ENCODE peak calls at places on chromosomes 5 and 9, in ten cellular contexts. One of them, this sample, is unnamed.
A peak's percentile ranks its signal among the peaks of the same experiment; 100 is the strongest.

GRCh38 chr9:131500939-131501541 is 1.7 kb upstream of the POMT1 start:
- DNase-seq in lower lobe of right lung: no peak
- DNase-seq in mesendoderm: peak; percentile 29
- DNase-seq in psoas muscle: no peak
- DNase-seq in heart left ventricle: no peak
- DNase-seq in fibroblast of lung: peak; percentile 47
- DNase-seq in upper lobe of right lung: no peak
- DNase-seq in effector memory CD4-positive, alpha-beta T cell: peak; percentile 38
- DNase-seq in right atrium auricular region: no peak
- DNase-seq in BJ: peak; percentile 26
- DNase-seq in this sample: no peak

GRCh38 chr5:95471922-95472321 is 80.8 kb downstream of the FAM81B start:
- DNase-seq in effector memory CD4-positive, alpha-beta T cell: no peak
- DNase-seq in upper lobe of right lung: no peak
- DNase-seq in psoas muscle: no peak
- DNase-seq in heart left ventricle: no peak
- DNase-seq in fibroblast of lung: peak; percentile 3
- DNase-seq in BJ: peak; percentile 5
- DNase-seq in lower lobe of right lung: no peak
- DNase-seq in right atrium auricular region: no peak
- DNase-seq in mesendoderm: peak; percentile 59
- DNase-seq in this sample: no peak

GRCh38 chr9:9920425-9920824 is 692.4 kb downstream of the PTPRD start:
- DNase-seq in right atrium auricular region: no peak
- DNase-seq in effector memory CD4-positive, alpha-beta T cell: no peak
- DNase-seq in heart left ventricle: no peak
- DNase-seq in lower lobe of right lung: no peak
- DNase-seq in BJ: no peak
- DNase-seq in psoas muscle: no peak
- DNase-seq in fibroblast of lung: no peak
- DNase-seq in mesendoderm: peak; percentile 42
- DNase-seq in upper lobe of right lung: no peak
- DNase-seq in this sample: no peak

GRCh38 chr5:112390327-112390726 is 28.8 kb downstream of the EPB41L4A start:
- DNase-seq in effector memory CD4-positive, alpha-beta T cell: no peak
- DNase-seq in heart left ventricle: no peak
- DNase-seq in psoas muscle: no peak
- DNase-seq in lower lobe of right lung: peak; percentile 56
- DNase-seq in right atrium auricular region: no peak
- DNase-seq in upper lobe of right lung: peak; percentile 65
- DNase-seq in BJ: no peak
- DNase-seq in mesendoderm: no peak
- DNase-seq in fibroblast of lung: no peak
- DNase-seq in this sample: no peak

GRCh38 chr5:146427619-146427997 is 19.5 kb upstream of the TCERG1 start:
- DNase-seq in BJ: no peak
- DNase-seq in lower lobe of right lung: no peak
- DNase-seq in effector memory CD4-positive, alpha-beta T cell: no peak
- DNase-seq in right atrium auricular region: no peak
- DNase-seq in mesendoderm: no peak
- DNase-seq in heart left ventricle: no peak
- DNase-seq in upper lobe of right lung: no peak
- DNase-seq in psoas muscle: no peak
- DNase-seq in fibroblast of lung: no peak
- DNase-seq in this sample: no peak

GRCh38 chr5:167573274-167574127 is 717.9 kb upstream of the WWC1 start:
- DNase-seq in psoas muscle: no peak
- DNase-seq in fibroblast of lung: peak; percentile 70
- DNase-seq in BJ: no peak
- DNase-seq in effector memory CD4-positive, alpha-beta T cell: no peak
- DNase-seq in lower lobe of right lung: no peak
- DNase-seq in mesendoderm: peak; percentile 95
- DNase-seq in heart left ventricle: no peak
- DNase-seq in right atrium auricular region: no peak
- DNase-seq in upper lobe of right lung: no peak
- DNase-seq in this sample: peak; percentile 60

GRCh38 chr5:133365326-133365725 is 247.0 kb downstream of the FSTL4 start:
- DNase-seq in upper lobe of right lung: no peak
- DNase-seq in right atrium auricular region: no peak
- DNase-seq in psoas muscle: no peak
- DNase-seq in effector memory CD4-positive, alpha-beta T cell: no peak
- DNase-seq in lower lobe of right lung: no peak
- DNase-seq in fibroblast of lung: no peak
- DNase-seq in heart left ventricle: no peak
- DNase-seq in BJ: no peak
- DNase-seq in mesendoderm: peak; percentile 57
- DNase-seq in this sample: peak; percentile 32

GRCh38 chr5:5828619-5829018 is 406.1 kb downstream of the ICE1 start:
- DNase-seq in effector memory CD4-positive, alpha-beta T cell: no peak
- DNase-seq in lower lobe of right lung: no peak
- DNase-seq in psoas muscle: no peak
- DNase-seq in mesendoderm: no peak
- DNase-seq in right atrium auricular region: no peak
- DNase-seq in fibroblast of lung: no peak
- DNase-seq in BJ: no peak
- DNase-seq in heart left ventricle: no peak
- DNase-seq in upper lobe of right lung: no peak
- DNase-seq in this sample: no peak

GRCh38 chr9:136095028-136095494 is at the start of gene NACC2:
- DNase-seq in psoas muscle: peak; percentile 89
- DNase-seq in fibroblast of lung: peak; percentile 55
- DNase-seq in lower lobe of right lung: peak; percentile 81
- DNase-seq in upper lobe of right lung: peak; percentile 90
- DNase-seq in mesendoderm: peak; percentile 31
- DNase-seq in right atrium auricular region: no peak
- DNase-seq in heart left ventricle: peak; percentile 77
- DNase-seq in BJ: no peak
- DNase-seq in effector memory CD4-positive, alpha-beta T cell: no peak
- DNase-seq in this sample: peak; percentile 65

GRCh38 chr9:92100237-92100911 is 14.8 kb downstream of the SPTLC1 start:
- DNase-seq in right atrium auricular region: no peak
- DNase-seq in heart left ventricle: no peak
- DNase-seq in BJ: peak; percentile 36
- DNase-seq in psoas muscle: no peak
- DNase-seq in fibroblast of lung: peak; percentile 74
- DNase-seq in mesendoderm: peak; percentile 88
- DNase-seq in upper lobe of right lung: no peak
- DNase-seq in effector memory CD4-positive, alpha-beta T cell: no peak
- DNase-seq in lower lobe of right lung: no peak
- DNase-seq in this sample: no peak

GRCh38 chr9:99401826-99402225 is 179.7 kb downstream of the SEC61B start:
- DNase-seq in fibroblast of lung: peak; percentile 40
- DNase-seq in psoas muscle: no peak
- DNase-seq in right atrium auricular region: no peak
- DNase-seq in mesendoderm: no peak
- DNase-seq in upper lobe of right lung: no peak
- DNase-seq in effector memory CD4-positive, alpha-beta T cell: no peak
- DNase-seq in lower lobe of right lung: no peak
- DNase-seq in BJ: no peak
- DNase-seq in heart left ventricle: no peak
- DNase-seq in this sample: no peak

GRCh38 chr5:121503111-121503840 is 348.4 kb upstream of the FTMT start:
- DNase-seq in effector memory CD4-positive, alpha-beta T cell: no peak
- DNase-seq in upper lobe of right lung: no peak
- DNase-seq in BJ: no peak
- DNase-seq in heart left ventricle: peak; percentile 30
- DNase-seq in right atrium auricular region: peak; percentile 60
- DNase-seq in mesendoderm: peak; percentile 87
- DNase-seq in psoas muscle: no peak
- DNase-seq in lower lobe of right lung: peak; percentile 46
- DNase-seq in fibroblast of lung: peak; percentile 3
- DNase-seq in this sample: peak; percentile 2

GRCh38 chr5:74767579-74767913 is 497 bp downstream of the NSA2 start:
- DNase-seq in BJ: no peak
- DNase-seq in upper lobe of right lung: no peak
- DNase-seq in lower lobe of right lung: no peak
- DNase-seq in fibroblast of lung: peak; percentile 59
- DNase-seq in psoas muscle: no peak
- DNase-seq in heart left ventricle: no peak
- DNase-seq in right atrium auricular region: no peak
- DNase-seq in mesendoderm: peak; percentile 53
- DNase-seq in effector memory CD4-positive, alpha-beta T cell: no peak
- DNase-seq in this sample: peak; percentile 53

GRCh38 chr5:74766348-74766886 is 500 bp downstream of the GFM2 start:
- DNase-seq in right atrium auricular region: no peak
- DNase-seq in effector memory CD4-positive, alpha-beta T cell: no peak
- DNase-seq in psoas muscle: no peak
- DNase-seq in lower lobe of right lung: no peak
- DNase-seq in BJ: no peak
- DNase-seq in fibroblast of lung: peak; percentile 73
- DNase-seq in mesendoderm: peak; percentile 71
- DNase-seq in upper lobe of right lung: no peak
- DNase-seq in heart left ventricle: no peak
- DNase-seq in this sample: peak; percentile 77

GRCh38 chr5:74766887-74767578 is at the start of the genes GFM2 and NSA2:
- DNase-seq in mesendoderm: peak; percentile 98
- DNase-seq in upper lobe of right lung: peak; percentile 95
- DNase-seq in lower lobe of right lung: peak; percentile 95
- DNase-seq in heart left ventricle: peak; percentile 91
- DNase-seq in fibroblast of lung: peak; percentile 95
- DNase-seq in effector memory CD4-positive, alpha-beta T cell: peak; percentile 82
- DNase-seq in psoas muscle: peak; percentile 95
- DNase-seq in BJ: peak; percentile 69
- DNase-seq in right atrium auricular region: peak; percentile 92
- DNase-seq in this sample: peak; percentile 95

GRCh38 chr5:74765201-74765600 is 1.7 kb downstream of the GFM2 start:
- DNase-seq in lower lobe of right lung: no peak
- DNase-seq in BJ: no peak
- DNase-seq in right atrium auricular region: no peak
- DNase-seq in upper lobe of right lung: no peak
- DNase-seq in fibroblast of lung: no peak
- DNase-seq in heart left ventricle: no peak
- DNase-seq in mesendoderm: peak; percentile 96
- DNase-seq in effector memory CD4-positive, alpha-beta T cell: no peak
- DNase-seq in psoas muscle: no peak
- DNase-seq in this sample: peak; percentile 22

GRCh38 chr5:74765929-74766328 is 988 bp downstream of the GFM2 start:
- DNase-seq in effector memory CD4-positive, alpha-beta T cell: no peak
- DNase-seq in lower lobe of right lung: no peak
- DNase-seq in fibroblast of lung: no peak
- DNase-seq in heart left ventricle: no peak
- DNase-seq in upper lobe of right lung: no peak
- DNase-seq in psoas muscle: no peak
- DNase-seq in BJ: no peak
- DNase-seq in mesendoderm: no peak
- DNase-seq in right atrium auricular region: no peak
- DNase-seq in this sample: no peak
- H3K27me3 ChIP-seq in effector memory CD4-positive, alpha-beta T cell: no peaks in the 10 kb centered on the region
- H3K27me3 ChIP-seq in lower lobe of right lung: no peaks in the 10 kb centered on the region
- H3K27me3 ChIP-seq in fibroblast of lung: no peaks in the 10 kb centered on the region
- H3K27me3 ChIP-seq in heart left ventricle: no peaks in the 10 kb centered on the region
- H3K27me3 ChIP-seq in upper lobe of right lung: no peaks in the 10 kb centered on the region
- H3K27me3 ChIP-seq in psoas muscle: no peaks in the 10 kb centered on the region
- H3K27me3 ChIP-seq in BJ: no peaks in the 10 kb centered on the region
- H3K27me3 ChIP-seq in mesendoderm: no peaks in the 10 kb centered on the region
- H3K27me3 ChIP-seq in right atrium auricular region: no peaks in the 10 kb centered on the region
- H3K27me3 ChIP-seq in this sample: no peaks in the 10 kb centered on the region

GRCh38 chr5:135535420-135535819 is 344 bp downstream of the NEUROG1 start:
- DNase-seq in BJ: no peak
- DNase-seq in right atrium auricular region: no peak
- DNase-seq in heart left ventricle: no peak
- DNase-seq in lower lobe of right lung: no peak
- DNase-seq in upper lobe of right lung: no peak
- DNase-seq in mesendoderm: no peak
- DNase-seq in effector memory CD4-positive, alpha-beta T cell: no peak
- DNase-seq in psoas muscle: no peak
- DNase-seq in fibroblast of lung: no peak
- DNase-seq in this sample: no peak
- H3K27me3 ChIP-seq in BJ: peaks cover 50% of the 10 kb centered on the region
- H3K27me3 ChIP-seq in right atrium auricular region: peaks cover 28% of the 10 kb centered on the region
- H3K27me3 ChIP-seq in heart left ventricle: peaks cover 57% of the 10 kb centered on the region
- H3K27me3 ChIP-seq in lower lobe of right lung: peaks cover 98% of the 10 kb centered on the region
- H3K27me3 ChIP-seq in upper lobe of right lung: peaks cover 97% of the 10 kb centered on the region
- H3K27me3 ChIP-seq in mesendoderm: peaks cover 80% of the 10 kb centered on the region
- H3K27me3 ChIP-seq in effector memory CD4-positive, alpha-beta T cell: peaks cover 21% of the 10 kb centered on the region
- H3K27me3 ChIP-seq in psoas muscle: peaks cover 87% of the 10 kb centered on the region
- H3K27me3 ChIP-seq in fibroblast of lung: peaks cover 43% of the 10 kb centered on the region
- H3K27me3 ChIP-seq in this sample: peaks cover 100% of the 10 kb centered on the region

GRCh38 chr9:124135813-124136365 is 121.9 kb upstream of the NEK6 start:
- DNase-seq in fibroblast of lung: no peak
- DNase-seq in heart left ventricle: no peak
- DNase-seq in right atrium auricular region: no peak
- DNase-seq in effector memory CD4-positive, alpha-beta T cell: no peak
- DNase-seq in mesendoderm: no peak
- DNase-seq in psoas muscle: no peak
- DNase-seq in lower lobe of right lung: no peak
- DNase-seq in BJ: no peak
- DNase-seq in upper lobe of right lung: no peak
- DNase-seq in this sample: no peak
- H3K27me3 ChIP-seq in fibroblast of lung: no peaks in the 10 kb centered on the region
- H3K27me3 ChIP-seq in heart left ventricle: no peaks in the 10 kb centered on the region
- H3K27me3 ChIP-seq in right atrium auricular region: no peaks in the 10 kb centered on the region
- H3K27me3 ChIP-seq in effector memory CD4-positive, alpha-beta T cell: no peaks in the 10 kb centered on the region
- H3K27me3 ChIP-seq in mesendoderm: no peaks in the 10 kb centered on the region
- H3K27me3 ChIP-seq in psoas muscle: no peaks in the 10 kb centered on the region
- H3K27me3 ChIP-seq in lower lobe of right lung: no peaks in the 10 kb centered on the region
- H3K27me3 ChIP-seq in BJ: no peaks in the 10 kb centered on the region
- H3K27me3 ChIP-seq in upper lobe of right lung: no peaks in the 10 kb centered on the region
- H3K27me3 ChIP-seq in this sample: no peaks in the 10 kb centered on the region

DNA sequence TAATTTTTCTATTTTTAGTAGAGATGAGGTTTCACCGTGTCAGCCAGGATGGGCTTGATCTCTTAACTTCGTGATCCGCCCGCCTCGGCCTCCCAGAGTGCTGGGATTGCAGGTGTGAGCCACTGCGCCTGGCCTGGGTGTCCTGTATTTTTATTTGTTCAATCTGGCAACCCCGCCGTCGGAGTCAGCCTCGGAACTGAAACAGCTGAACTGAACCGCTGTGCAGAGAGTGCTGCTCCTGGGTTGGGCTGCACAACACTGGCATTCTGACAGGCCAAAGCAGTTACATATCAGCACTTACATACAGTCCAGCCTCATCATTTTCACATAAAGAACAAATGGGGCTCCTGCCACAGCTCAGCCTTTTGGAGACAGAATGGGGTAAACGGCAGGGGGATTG is 185.6 kb downstream of the C9orf50 start:
- DNase-seq in fibroblast of lung: no peak
- DNase-seq in mesendoderm: no peak
- DNase-seq in BJ: no peak
- DNase-seq in heart left ventricle: no peak
- DNase-seq in upper lobe of right lung: no peak
- DNase-seq in right atrium auricular region: no peak
- DNase-seq in psoas muscle: no peak
- DNase-seq in effector memory CD4-positive, alpha-beta T cell: no peak
- DNase-seq in lower lobe of right lung: no peak
- DNase-seq in this sample: no peak
- H3K27me3 ChIP-seq in fibroblast of lung: peaks cover 2% of the 10 kb centered on the region
- H3K27me3 ChIP-seq in mesendoderm: peaks cover 18% of the 10 kb centered on the region
- H3K27me3 ChIP-seq in BJ: no peaks in the 10 kb centered on the region
- H3K27me3 ChIP-seq in heart left ventricle: no peaks in the 10 kb centered on the region
- H3K27me3 ChIP-seq in upper lobe of right lung: no peaks in the 10 kb centered on the region
- H3K27me3 ChIP-seq in right atrium auricular region: no peaks in the 10 kb centered on the region
- H3K27me3 ChIP-seq in psoas muscle: peaks cover 28% of the 10 kb centered on the region
- H3K27me3 ChIP-seq in effector memory CD4-positive, alpha-beta T cell: no peaks in the 10 kb centered on the region
- H3K27me3 ChIP-seq in lower lobe of right lung: peaks cover 12% of the 10 kb centered on the region
- H3K27me3 ChIP-seq in this sample: peaks cover 9% of the 10 kb centered on the region